ENCODE peak calls at places on chromosomes 4 and X, in seven cellular contexts. One of them, this sample, is unnamed.

GRCh38 chr4:161247831-161248230 is 916.0 kb downstream of the FSTL5 start:
- DNase-seq in SK-N-SH: no peak
- DNase-seq in HCT116: no peak
- DNase-seq in HepG2: no peak
- DNase-seq in K562: no peak
- DNase-seq in H1: no peak
- DNase-seq in GM12878: no peak
- DNase-seq in this sample: no peak

GRCh38 chr4:12411072-12411471 is 982.4 kb upstream of the HS3ST1 start:
- DNase-seq in SK-N-SH: no peak
- DNase-seq in HCT116: no peak
- DNase-seq in HepG2: no peak
- DNase-seq in K562: no peak
- DNase-seq in H1: no peak
- DNase-seq in GM12878: no peak
- DNase-seq in this sample: no peak

GRCh38 chr4:5887361-5888221 is 5.3 kb downstream of the CRMP1 start:
- DNase-seq in SK-N-SH: peak
- DNase-seq in HCT116: no peak
- DNase-seq in HepG2: no peak
- DNase-seq in K562: no peak
- DNase-seq in H1: no peak
- DNase-seq in GM12878: no peak
- DNase-seq in this sample: no peak

GRCh38 chrX:70476166-70476933 is 31.7 kb downstream of the DLG3 start:
- DNase-seq in SK-N-SH: no peak
- DNase-seq in HCT116: no peak
- DNase-seq in HepG2: no peak
- DNase-seq in K562: no peak
- DNase-seq in H1: no peak
- DNase-seq in GM12878: no peak
- DNase-seq in this sample: no peak

GRCh38 chrX:80817002-80817401 is 7.3 kb upstream of the BRWD3 start:
- DNase-seq in SK-N-SH: no peak
- DNase-seq in HCT116: no peak
- DNase-seq in HepG2: no peak
- DNase-seq in K562: no peak
- DNase-seq in H1: no peak
- DNase-seq in GM12878: no peak
- DNase-seq in this sample: no peak

GRCh38 chrX:120120223-120120622 is 4.5 kb upstream of the RHOXF1 start:
- DNase-seq in SK-N-SH: no peak
- DNase-seq in HCT116: no peak
- DNase-seq in HepG2: no peak
- DNase-seq in K562: no peak
- DNase-seq in H1: no peak
- DNase-seq in GM12878: no peak
- DNase-seq in this sample: no peak

GRCh38 chr4:25970241-25970675 is 56.2 kb downstream of the SMIM20 start:
- DNase-seq in SK-N-SH: no peak
- DNase-seq in HCT116: no peak
- DNase-seq in HepG2: no peak
- DNase-seq in K562: no peak
- DNase-seq in H1: no peak
- DNase-seq in GM12878: no peak
- DNase-seq in this sample: no peak

GRCh38 chrX:78106651-78106986 is 2.6 kb downstream of the PGK1 start:
- DNase-seq in SK-N-SH: no peak
- DNase-seq in HCT116: no peak
- DNase-seq in HepG2: no peak
- DNase-seq in K562: no peak
- DNase-seq in H1: no peak
- DNase-seq in GM12878: no peak
- DNase-seq in this sample: no peak

GRCh38 chrX:118652717-118653116 is 74.7 kb upstream of the IL13RA1 start:
- DNase-seq in SK-N-SH: no peak
- DNase-seq in HCT116: no peak
- DNase-seq in HepG2: no peak
- DNase-seq in K562: no peak
- DNase-seq in H1: no peak
- DNase-seq in GM12878: no peak
- DNase-seq in this sample: no peak

GRCh38 chrX:9164535-9165425 is 130.9 kb upstream of the FAM9B start:
- DNase-seq in SK-N-SH: no peak
- DNase-seq in HCT116: no peak
- DNase-seq in HepG2: no peak
- DNase-seq in K562: no peak
- DNase-seq in H1: no peak
- DNase-seq in GM12878: no peak
- DNase-seq in this sample: no peak

GRCh38 chr4:160423879-160424451 is 1321.1 kb downstream of the RAPGEF2 start:
- DNase-seq in SK-N-SH: no peak
- DNase-seq in HCT116: no peak
- DNase-seq in HepG2: no peak
- DNase-seq in K562: no peak
- DNase-seq in H1: no peak
- DNase-seq in GM12878: no peak
- DNase-seq in this sample: peak

GRCh38 chr4:107721436-107722090 is 1.5 kb upstream of the PAPSS1 start:
- DNase-seq in SK-N-SH: no peak
- DNase-seq in HCT116: no peak
- DNase-seq in HepG2: no peak
- DNase-seq in K562: no peak
- DNase-seq in H1: peak
- DNase-seq in GM12878: no peak
- DNase-seq in this sample: no peak

GRCh38 chrX:1496076-1496475 is 40.9 kb downstream of the P2RY8 start:
- DNase-seq in SK-N-SH: no peak
- DNase-seq in HCT116: no peak
- DNase-seq in HepG2: no peak
- DNase-seq in K562: no peak
- DNase-seq in H1: no peak
- DNase-seq in GM12878: no peak
- DNase-seq in this sample: no peak

GRCh38 chrX:1491851-1492349 is 39.2 kb upstream of the ASMTL start:
- DNase-seq in SK-N-SH: peak
- DNase-seq in HCT116: peak
- DNase-seq in HepG2: peak
- DNase-seq in K562: peak
- DNase-seq in H1: no peak
- DNase-seq in GM12878: peak
- DNase-seq in this sample: no peak

GRCh38 chrX:1493317-1493856 is 40.7 kb upstream of the ASMTL start:
- DNase-seq in SK-N-SH: no peak
- DNase-seq in HCT116: no peak
- DNase-seq in HepG2: no peak
- DNase-seq in K562: no peak
- DNase-seq in H1: no peak
- DNase-seq in GM12878: no peak
- DNase-seq in this sample: no peak

GRCh38 chrX:1493877-1494510 is 41.3 kb upstream of the ASMTL start:
- DNase-seq in SK-N-SH: no peak
- DNase-seq in HCT116: no peak
- DNase-seq in HepG2: no peak
- DNase-seq in K562: no peak
- DNase-seq in H1: no peak
- DNase-seq in GM12878: no peak
- DNase-seq in this sample: no peak

DNA sequence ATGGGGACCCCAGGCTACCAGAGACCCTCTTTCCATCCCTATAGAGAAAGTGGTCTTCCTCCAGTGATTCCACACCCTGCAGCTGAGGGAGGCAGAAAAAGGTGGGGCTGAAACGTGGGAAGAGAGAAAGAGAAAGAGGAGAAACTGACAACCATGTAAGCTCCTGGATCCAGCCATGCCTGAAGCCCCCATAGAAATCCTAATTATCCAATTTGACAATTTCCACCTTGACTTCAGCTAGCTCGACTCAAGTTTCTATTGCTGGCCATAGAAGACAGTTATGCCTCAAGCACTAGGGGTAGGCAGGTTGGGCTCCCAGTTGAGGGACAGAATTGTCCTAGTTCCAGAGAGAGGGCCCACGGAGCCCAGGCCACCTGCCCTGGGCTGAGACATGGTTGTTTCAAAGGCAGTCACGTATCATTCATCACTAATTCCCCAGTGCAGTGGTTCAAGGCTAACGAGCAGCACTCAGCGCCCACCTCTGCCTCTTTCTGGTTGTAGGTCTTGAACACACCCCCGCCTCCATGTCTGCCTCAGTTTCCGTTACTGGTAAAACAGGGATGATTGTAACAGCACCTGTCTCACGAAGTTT is 39.8 kb upstream of the ASMTL start:
- DNase-seq in SK-N-SH: no peak
- DNase-seq in HCT116: no peak
- DNase-seq in HepG2: no peak
- DNase-seq in K562: no peak
- DNase-seq in H1: no peak
- DNase-seq in GM12878: no peak
- DNase-seq in this sample: no peak
- TF ChIP-seq SIN3A in SK-N-SH: no peak
- TF ChIP-seq SIN3A in HCT116: no peak
- TF ChIP-seq SIN3A in HepG2: no peak
- TF ChIP-seq SIN3A in K562: no peak
- TF ChIP-seq SIN3A in H1: no peak
- TF ChIP-seq SIN3A in GM12878: no peak
- TF ChIP-seq SIN3A in this sample: no peak

DNA sequence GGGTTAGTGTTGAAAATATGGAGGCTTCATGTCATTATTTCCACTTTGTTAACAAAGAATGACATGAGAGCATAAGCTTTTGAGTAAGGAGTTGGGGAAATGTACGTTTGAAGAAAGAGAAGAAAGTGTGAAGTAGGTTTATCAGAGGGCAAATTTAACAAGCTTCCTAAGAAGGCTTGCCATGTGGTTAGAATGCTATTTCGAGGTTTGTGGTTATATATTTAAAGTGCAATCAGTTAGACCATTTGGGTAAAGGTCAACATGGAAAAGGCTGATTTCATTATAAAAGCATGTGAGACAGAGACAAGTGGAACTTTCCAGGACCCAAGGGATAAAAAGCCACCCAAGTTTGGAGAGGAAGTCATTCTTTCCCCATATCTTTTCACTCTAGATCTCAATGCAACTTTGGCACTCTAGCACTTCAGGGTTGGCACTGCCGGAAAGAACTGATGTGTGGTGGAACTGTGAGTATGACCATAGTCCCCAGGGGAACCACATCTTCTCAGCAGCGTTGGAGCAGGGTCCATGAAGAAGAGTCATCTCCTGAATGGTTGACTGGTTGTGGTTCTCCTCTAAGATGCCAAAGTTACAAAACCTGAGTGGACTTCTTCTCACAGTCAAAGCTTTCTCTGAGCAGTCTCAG is 529.9 kb downstream of the MID1IP1 start:
- DNase-seq in SK-N-SH: no peak
- DNase-seq in HCT116: no peak
- DNase-seq in HepG2: no peak
- DNase-seq in K562: no peak
- DNase-seq in H1: no peak
- DNase-seq in GM12878: peak
- DNase-seq in this sample: no peak
- TF ChIP-seq SIN3A in SK-N-SH: no peak
- TF ChIP-seq SIN3A in HCT116: no peak
- TF ChIP-seq SIN3A in HepG2: no peak
- TF ChIP-seq SIN3A in K562: no peak
- TF ChIP-seq SIN3A in H1: no peak
- TF ChIP-seq SIN3A in GM12878: no peak
- TF ChIP-seq SIN3A in this sample: no peak

GRCh38 chr4:70818921-70819320 is 20.8 kb downstream of the GRSF1 start:
- DNase-seq in SK-N-SH: no peak
- DNase-seq in HCT116: no peak
- DNase-seq in HepG2: no peak
- DNase-seq in K562: no peak
- DNase-seq in H1: no peak
- DNase-seq in GM12878: no peak
- DNase-seq in this sample: no peak

GRCh38 chr4:70815370-70815769 is 24.3 kb downstream of the GRSF1 start:
- DNase-seq in SK-N-SH: no peak
- DNase-seq in HCT116: no peak
- DNase-seq in HepG2: no peak
- DNase-seq in K562: no peak
- DNase-seq in H1: no peak
- DNase-seq in GM12878: no peak
- DNase-seq in this sample: no peak

GRCh38 chr4:70816894-70817293 is 22.8 kb downstream of the GRSF1 start:
- DNase-seq in SK-N-SH: no peak
- DNase-seq in HCT116: no peak
- DNase-seq in HepG2: no peak
- DNase-seq in K562: no peak
- DNase-seq in H1: no peak
- DNase-seq in GM12878: no peak
- DNase-seq in this sample: no peak

DNA sequence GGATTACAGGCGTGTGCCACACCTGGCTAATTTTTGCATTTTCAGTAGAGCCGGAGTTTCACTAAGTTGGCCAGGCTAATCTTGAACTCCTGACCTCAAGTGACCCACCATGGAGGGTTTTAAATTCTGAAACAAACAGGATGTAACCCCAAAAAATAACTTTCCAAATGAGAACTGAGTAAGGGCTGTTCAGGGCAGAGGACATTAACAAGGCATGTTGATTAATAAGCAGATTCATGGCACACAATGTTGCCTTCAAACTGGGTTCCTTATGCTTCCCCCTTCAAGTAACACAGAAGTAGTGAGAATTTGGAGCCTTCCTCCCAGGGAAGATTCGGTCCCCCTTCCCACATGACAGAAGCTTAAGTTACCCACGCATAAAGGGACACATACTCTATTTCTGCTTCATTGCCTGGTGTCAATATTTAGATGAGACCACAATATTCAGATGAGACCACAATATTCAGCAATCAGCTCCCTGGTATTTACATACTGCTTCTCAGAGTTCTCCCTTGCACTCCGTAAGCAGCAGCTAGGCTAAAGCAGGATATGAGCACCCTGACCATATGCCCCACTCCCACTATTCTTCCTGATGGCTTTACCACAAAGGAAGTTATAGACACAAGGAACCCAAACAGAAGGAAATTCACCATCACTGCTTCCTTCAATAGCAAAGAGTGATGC is 21.4 kb downstream of the GRSF1 start:
- DNase-seq in SK-N-SH: no peak
- DNase-seq in HCT116: no peak
- DNase-seq in HepG2: no peak
- DNase-seq in K562: no peak
- DNase-seq in H1: no peak
- DNase-seq in GM12878: no peak
- DNase-seq in this sample: no peak
- TF ChIP-seq SIN3A in SK-N-SH: no peak
- TF ChIP-seq SIN3A in HCT116: no peak
- TF ChIP-seq SIN3A in HepG2: no peak
- TF ChIP-seq SIN3A in K562: no peak
- TF ChIP-seq SIN3A in H1: no peak
- TF ChIP-seq SIN3A in GM12878: no peak
- TF ChIP-seq SIN3A in this sample: no peak

DNA sequence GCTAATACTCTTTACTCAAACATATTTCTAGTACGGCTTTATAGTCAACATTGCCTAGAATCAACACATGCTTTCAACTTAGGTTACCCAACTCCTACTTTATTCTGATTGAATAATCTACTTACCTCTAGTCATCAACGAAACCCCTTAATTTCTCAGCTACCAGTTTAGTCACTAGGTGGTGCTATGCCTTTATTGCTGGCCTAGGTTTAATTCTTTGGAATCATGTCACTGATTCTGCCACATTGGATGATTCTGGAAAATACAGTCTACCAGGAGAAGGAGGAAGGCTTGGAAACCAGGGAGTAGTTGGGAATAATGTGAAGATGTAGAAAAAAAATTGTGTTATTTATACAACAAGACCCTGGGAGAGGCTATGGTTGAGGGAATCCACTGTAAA is 167.7 kb downstream of the DCAF12L2 start:
- DNase-seq in SK-N-SH: peak
- DNase-seq in HCT116: no peak
- DNase-seq in HepG2: no peak
- DNase-seq in K562: no peak
- DNase-seq in H1: no peak
- DNase-seq in GM12878: no peak
- DNase-seq in this sample: peak
- TF ChIP-seq SIN3A in SK-N-SH: no peak
- TF ChIP-seq SIN3A in HCT116: no peak
- TF ChIP-seq SIN3A in HepG2: no peak
- TF ChIP-seq SIN3A in K562: no peak
- TF ChIP-seq SIN3A in H1: no peak
- TF ChIP-seq SIN3A in GM12878: no peak
- TF ChIP-seq SIN3A in this sample: no peak